ENCODE peak calls at places on chromosomes 7 and 10, in six cellular contexts. H is Peyer's patch; B is fibroblast of mammary gland; G is naive thymus-derived CD4-positive, alpha-beta T cell; K is AG09309; M is mesendoderm. R is an unnamed sample.

GRCh38 chr10:133221331-133221730 is 8.7 kb upstream of the UTF1 start:
- DNase-seq in H (no peak), B (no peak), M (no peak), G (no peak), K (no peak), R (no peak)

GRCh38 chr10:3418041-3418760 is 245.6 kb upstream of the PITRM1 start:
- DNase-seq in B (no peak), H (no peak), M (peak; percentile 31), K (no peak), G (no peak), R (no peak)

GRCh38 chr7:75844158-75844557 is 30.6 kb upstream of the CCL24 start:
- DNase-seq in K (no peak), B (no peak), H (no peak), G (no peak), M (no peak), R (no peak)

GRCh38 chr10:44882146-44882720 is 28.9 kb upstream of the TMEM72 start:
- DNase-seq in G (no peak), M (no peak), B (no peak), H (no peak), K (no peak), R (no peak)

GRCh38 chr7:82450759-82451158 is 7.2 kb upstream of the CACNA2D1 start:
- DNase-seq in B (no peak), K (no peak), M (no peak), G (no peak), H (no peak), R (no peak)

GRCh38 chr7:139246905-139247304 is 15.9 kb downstream of the UBN2 start:
- DNase-seq in B (peak; percentile 92), G (no peak), K (peak; percentile 39), H (no peak), M (no peak), R (peak; percentile 42)

GRCh38 chr10:5553400-5554170 is 28.8 kb downstream of the CALML3 start:
- DNase-seq in B (no peak), K (no peak), M (no peak), G (no peak), H (no peak), R (no peak)

GRCh38 chr10:133335238-133336122 is 1.2 kb downstream of the CALY start:
- DNase-seq in K (no peak), M (peak; percentile 75), G (peak; percentile 74), B (peak; percentile 69), H (peak; percentile 88), R (peak; percentile 13)

GRCh38 chr7:26857534-26858228 is 6.7 kb downstream of the SKAP2 start:
- DNase-seq in B (peak; percentile 51), K (no peak), H (peak; percentile 58), G (no peak), M (peak; percentile 61), R (no peak)

GRCh38 chr7:157008206-157009169 is 2.0 kb downstream of the MNX1 start:
- DNase-seq in G (no peak), K (no peak), H (peak; percentile 25), B (no peak), M (peak; percentile 14), R (no peak)

GRCh38 chr10:63407136-63407662 is 58.6 kb downstream of the JMJD1C start:
- DNase-seq in K (no peak), B (no peak), G (no peak), M (no peak), H (no peak), R (no peak)

GRCh38 chr10:46551701-46552525 is 4.5 kb downstream of the GPRIN2 start:
- DNase-seq in B (no peak), K (no peak), M (no peak), G (no peak), H (no peak), R (no peak)

GRCh38 chr7:116025098-116025809 is 5.3 kb downstream of the TFEC start:
- DNase-seq in G (no peak), K (no peak), M (no peak), H (no peak), B (peak; percentile 41), R (peak; percentile 27)

GRCh38 chr10:28564905-28565304 is 32.0 kb downstream of the WAC start:
- DNase-seq in M (no peak), H (no peak), K (no peak), G (no peak), B (no peak), R (no peak)

GRCh38 chr7:102993532-102994029 is 80.8 kb downstream of the LRRC17 start:
- DNase-seq in M (no peak), H (no peak), G (no peak), B (peak; percentile 82), K (peak; percentile 42), R (peak; percentile 58)

GRCh38 chr7:148894596-148894995 is 10.5 kb upstream of the EZH2 start:
- DNase-seq in K (no peak), H (no peak), M (no peak), B (peak; percentile 20), G (no peak), R (no peak)

GRCh38 chr10:33008499-33009243 is 50.6 kb upstream of the ITGB1 start:
- DNase-seq in H (peak; percentile 80), K (peak; percentile 91), G (no peak), B (peak; percentile 87), M (peak; percentile 76), R (peak; percentile 68)

GRCh38 chr10:15419279-15419874 is 48.3 kb upstream of the FAM171A1 start:
- DNase-seq in K (no peak), H (peak; percentile 69), B (peak; percentile 45), G (no peak), M (peak; percentile 53), R (no peak)

GRCh38 chr7:84107259-84107658 is 87.3 kb downstream of the SEMA3A start:
- DNase-seq in M (no peak), K (no peak), G (no peak), H (no peak), B (no peak), R (no peak)

GRCh38 chr10:11156480-11156879 is 138.8 kb downstream of the CELF2 start:
- DNase-seq in G (no peak), K (no peak), H (no peak), M (no peak), B (no peak), R (no peak)

GRCh38 chr7:1931248-1931950 is 261.3 kb downstream of the ELFN1 start:
- DNase-seq in K (no peak), G (no peak), B (peak; percentile 70), H (no peak), M (no peak), R (no peak)

GRCh38 chr10:14259696-14260595 is 70.8 kb downstream of the FRMD4A start:
- DNase-seq in M (peak; percentile 29), H (no peak), K (peak; percentile 45), B (peak; percentile 46), G (no peak), R (peak; percentile 63)

GRCh38 chr7:132030883-132031282 is 474.5 kb upstream of the PODXL start:
- DNase-seq in G (no peak), B (no peak), M (peak; percentile 10), H (no peak), K (no peak), R (no peak)

GRCh38 chr10:24882047-24882698 is 70.2 kb downstream of the PRTFDC1 start:
- DNase-seq in K (no peak), G (no peak), H (peak; percentile 61), M (no peak), B (peak; percentile 71), R (no peak)

GRCh38 chr7:34653787-34654186 is 4.2 kb upstream of the NPSR1 start:
- DNase-seq in H (no peak), K (no peak), M (no peak), B (no peak), G (no peak), R (no peak)

GRCh38 chr10:71661942-71662341 is 57.6 kb downstream of the C10orf105 start:
- DNase-seq in K (no peak), G (no peak), B (no peak), M (no peak), H (peak; percentile 74), R (no peak)

GRCh38 chr10:71659050-71659738 is 60.4 kb downstream of the C10orf105 start:
- DNase-seq in K (no peak), H (peak; percentile 50), G (no peak), M (peak; percentile 61), B (no peak), R (no peak)

GRCh38 chr10:71661060-71661622 is 58.4 kb downstream of the C10orf105 start:
- DNase-seq in H (no peak), K (no peak), B (no peak), G (no peak), M (peak; percentile 26), R (no peak)

GRCh38 chr10:71659739-71660136 is 59.8 kb downstream of the C10orf105 start:
- DNase-seq in G (no peak), K (no peak), H (no peak), M (no peak), B (no peak), R (no peak)

GRCh38 chr10:71660313-71660712 is 59.3 kb downstream of the C10orf105 start:
- DNase-seq in K (no peak), H (no peak), B (no peak), G (no peak), M (no peak), R (no peak)
- H3K4me3 ChIP-seq in K (no peak overlapping the region), H (no peak overlapping the region), B (no peak overlapping the region), G (no peak overlapping the region), M (no peak overlapping the region), R (no peak overlapping the region)

GRCh38 chr10:103171278-103171677 is 21.8 kb downstream of the NT5C2 start:
- DNase-seq in K (no peak), B (no peak), G (no peak), H (no peak), M (no peak), R (no peak)
- H3K4me3 ChIP-seq in K (no peak overlapping the region), B (no peak overlapping the region), G (no peak overlapping the region), H (no peak overlapping the region), M (no peak overlapping the region), R (no peak overlapping the region)

GRCh38 chr10:61110936-61111335 is 167.0 kb upstream of the RHOBTB1 start:
- DNase-seq in M (no peak), G (no peak), K (no peak), H (no peak), B (no peak), R (no peak)

GRCh38 chr10:61119573-61119972 is 175.6 kb upstream of the RHOBTB1 start:
- DNase-seq in H (no peak), M (no peak), B (no peak), K (no peak), G (no peak), R (no peak)

GRCh38 chr10:61120805-61121204 is 176.8 kb upstream of the RHOBTB1 start:
- DNase-seq in M (no peak), B (no peak), G (no peak), H (no peak), K (no peak), R (no peak)

GRCh38 chr10:61110188-61110844 is 166.3 kb upstream of the RHOBTB1 start:
- DNase-seq in G (no peak), K (peak; percentile 23), H (no peak), B (no peak), M (no peak), R (no peak)

DNA sequence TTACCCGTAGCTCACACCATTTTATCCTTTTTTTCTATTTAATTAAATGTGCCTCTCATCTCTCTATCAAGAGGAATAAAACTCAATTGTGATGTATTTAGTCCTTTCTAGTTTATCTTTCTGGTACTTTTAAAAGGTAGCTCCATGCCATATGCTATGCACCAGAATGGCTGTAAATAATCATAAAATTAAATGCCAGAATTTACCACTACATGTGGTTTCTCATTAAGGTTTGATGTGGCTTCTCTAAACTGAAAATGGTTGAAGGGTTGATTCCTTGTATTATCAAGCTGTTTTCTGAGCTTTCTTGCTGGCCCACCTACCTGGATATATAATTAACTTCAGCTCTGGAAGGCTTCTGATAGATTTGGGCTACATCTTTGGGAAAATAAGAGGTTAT is 171.9 kb upstream of the RHOBTB1 start:
- DNase-seq in G (no peak), B (no peak), M (no peak), H (no peak), K (no peak), R (no peak)
- H3K4me3 ChIP-seq in G (no peak overlapping the region), B (no peak overlapping the region), M (no peak overlapping the region), H (no peak overlapping the region), K (no peak overlapping the region), R (no peak overlapping the region)

GRCh38 chr10:101073631-101074030 is 11.8 kb downstream of the KAZALD1 start:
- DNase-seq in M (no peak), H (no peak), B (no peak), K (no peak), G (no peak), R (no peak)
- H3K4me3 ChIP-seq in M (no peak overlapping the region), H (no peak overlapping the region), B (no peak overlapping the region), K (no peak overlapping the region), G (no peak overlapping the region), R (no peak overlapping the region)